ENCODE peak calls at places on chromosomes 13 and 19, in four cellular contexts. U, B, D and T are unnamed samples. For H3K4me1, the result is how much of the 10 kb centered on the place peaks cover.

GRCh38 chr13:75410207-75410606 is 71.8 kb downstream of the TBC1D4 start:
- DNase-seq in U (peak), B (no peak), D (no peak), T (no peak)

GRCh38 chr13:33125821-33126570 is 109.8 kb downstream of the KL start:
- DNase-seq in U (peak), B (peak), D (peak), T (peak)

GRCh38 chr13:36344173-36344572 is 2.0 kb downstream of the SPART start:
- DNase-seq in U (no peak), B (no peak), D (no peak), T (no peak)

GRCh38 chr13:114119196-114119595 is 13.2 kb downstream of the RASA3 start:
- DNase-seq in U (peak), B (no peak), D (no peak), T (no peak)

GRCh38 chr13:44805623-44806022 is 183.6 kb downstream of the NUFIP1 start:
- DNase-seq in U (no peak), B (no peak), D (no peak), T (no peak)

GRCh38 chr19:19595171-19595701 is 23.3 kb downstream of the PBX4 start:
- DNase-seq in U (no peak), B (no peak), D (no peak), T (no peak)

GRCh38 chr13:19781526-19781925 is 1.2 kb downstream of the PSPC1 start:
- DNase-seq in U (no peak), B (no peak), D (no peak), T (no peak)

GRCh38 chr13:76885203-76886004 is 801 bp downstream of the KCTD12 start:
- DNase-seq in U (peak), B (peak), D (no peak), T (peak)

GRCh38 chr19:55591555-55591954 is 7.8 kb downstream of the FIZ1 start:
- DNase-seq in U (no peak), B (no peak), D (no peak), T (no peak)

GRCh38 chr19:38425810-38426466 is at the start of gene RASGRP4:
- DNase-seq in U (peak), B (no peak), D (no peak), T (peak)
- H3K4me3 ChIP-seq in U (no peak), B (no peak), D (no peak), T (peak)

GRCh38 chr19:50710612-50711011 is 9.0 kb downstream of the SHANK1 start:
- DNase-seq in U (no peak), B (no peak), D (no peak), T (no peak)

GRCh38 chr19:50708179-50708879 is 11.3 kb downstream of the SHANK1 start:
- DNase-seq in U (no peak), B (no peak), D (no peak), T (no peak)

GRCh38 chr19:50711805-50712204 is 7.8 kb downstream of the SHANK1 start:
- DNase-seq in U (no peak), B (no peak), D (no peak), T (no peak)

GRCh38 chr19:50711196-50711595 is 8.4 kb downstream of the SHANK1 start:
- DNase-seq in U (no peak), B (no peak), D (no peak), T (no peak)

DNA sequence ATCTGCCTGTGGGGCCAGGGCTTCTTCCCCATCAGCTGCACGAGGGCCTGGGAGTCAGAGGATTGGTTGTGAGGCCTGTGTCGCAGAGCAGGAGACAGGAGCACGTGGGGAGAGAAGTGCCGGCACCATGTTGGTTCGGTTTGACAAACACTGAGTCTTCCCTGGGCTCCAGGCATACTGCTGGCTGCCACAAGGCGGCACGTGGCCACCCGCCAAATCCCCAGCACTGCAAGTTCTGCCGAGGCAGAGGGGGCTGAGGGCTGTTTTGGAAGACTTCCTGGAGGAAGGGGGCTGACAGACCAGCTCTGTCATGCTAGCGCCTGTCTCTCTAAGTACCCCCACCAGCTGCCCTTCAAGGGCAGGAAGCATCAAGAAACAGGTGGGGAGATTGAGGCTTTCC is 9.5 kb downstream of the SHANK1 start:
- DNase-seq in U (no peak), B (peak), D (no peak), T (no peak)
- TF ChIP-seq CTCF in U (no peak), B (peak), D (no peak), T (no peak)

DNA sequence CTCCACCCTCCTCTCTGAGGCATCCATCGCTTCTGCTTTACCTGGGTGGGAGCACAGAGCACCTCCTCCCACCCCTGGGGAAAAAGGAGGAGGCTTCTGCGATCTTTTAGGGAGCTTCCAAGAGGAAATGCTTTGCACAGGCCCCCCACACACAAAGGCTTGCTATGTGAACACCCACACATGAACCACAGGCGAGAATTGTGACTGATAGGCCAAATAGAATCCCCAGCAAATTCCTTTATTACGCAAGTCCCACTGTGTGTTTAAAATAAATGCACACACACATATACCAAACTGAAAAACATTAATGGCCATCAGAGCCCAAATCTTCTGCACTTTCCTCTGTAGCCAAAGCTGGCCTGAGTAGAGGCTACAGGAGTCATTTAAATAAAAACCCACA is 50.6 kb downstream of the HSPH1 start:
- DNase-seq in U (no peak), B (no peak), D (no peak), T (no peak)
- H3K4me1 ChIP-seq in U (under half), B (under half), D (under half), T (under half)

GRCh38 chr19:3625996-3626472 is 556 bp downstream of the CACTIN start:
- DNase-seq in U (no peak), B (no peak), D (no peak), T (no peak)

GRCh38 chr19:3626473-3627350 is at the start of gene CACTIN:
- DNase-seq in U (peak), B (peak), D (peak), T (peak)

GRCh38 chr19:3631053-3631861 is 4.7 kb upstream of the CACTIN start:
- DNase-seq in U (no peak), B (no peak), D (no peak), T (no peak)

GRCh38 chr19:3623716-3624115 is 2.9 kb downstream of the CACTIN start:
- DNase-seq in U (no peak), B (no peak), D (no peak), T (no peak)

DNA sequence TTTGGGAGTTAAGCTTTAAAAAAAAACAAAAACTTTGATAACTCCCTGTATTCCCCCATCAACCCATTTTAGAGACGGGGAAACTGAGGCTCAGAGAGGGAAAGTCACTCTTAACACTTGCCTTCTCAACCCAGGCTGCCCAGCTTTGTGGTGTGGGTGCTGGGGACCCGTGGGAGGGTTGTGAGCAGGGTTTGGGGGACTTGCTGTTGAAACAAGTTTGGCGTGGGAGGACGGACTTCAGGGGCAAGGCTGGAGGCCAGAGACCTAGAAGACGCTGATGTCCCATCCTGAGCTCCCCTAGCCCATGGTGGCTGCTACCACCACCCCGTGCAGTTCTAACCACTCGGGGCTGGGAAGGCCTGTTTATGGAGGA is 747 bp upstream of the CACTIN start:
- DNase-seq in U (no peak), B (no peak), D (no peak), T (no peak)
- H3K4me3 ChIP-seq in U (no peak), B (no peak), D (peak), T (peak)

GRCh38 chr19:44697670-44698034 is 1.3 kb upstream of the CEACAM16 start:
- DNase-seq in U (no peak), B (no peak), D (no peak), T (no peak)

GRCh38 chr19:44696939-44697669 is 1.8 kb upstream of the CEACAM16 start:
- DNase-seq in U (no peak), B (no peak), D (no peak), T (no peak)

GRCh38 chr19:44692379-44692721 is 6.6 kb upstream of the CEACAM16 start:
- DNase-seq in U (no peak), B (no peak), D (no peak), T (no peak)

GRCh38 chr19:44690131-44690440 is 8.9 kb upstream of the CEACAM16 start:
- DNase-seq in U (no peak), B (no peak), D (no peak), T (no peak)

GRCh38 chr19:44694184-44694579 is 4.8 kb upstream of the CEACAM16 start:
- DNase-seq in U (no peak), B (no peak), D (no peak), T (no peak)
- TF ChIP-seq CTCF in U (no peak), B (peak), D (no peak), T (no peak)

GRCh38 chr13:110398564-110399507 is 91.8 kb downstream of the COL4A2 start:
- DNase-seq in U (no peak), B (no peak), D (no peak), T (no peak)
- H3K4me1 ChIP-seq in U (half or more), B (under half), D (under half), T (half or more)

GRCh38 chr13:99355267-99356215 is 48.3 kb upstream of the GPR183 start:
- DNase-seq in U (no peak), B (no peak), D (no peak), T (no peak)

GRCh38 chr13:99357920-99358319 is 50.7 kb upstream of the GPR183 start:
- DNase-seq in U (no peak), B (no peak), D (no peak), T (no peak)

GRCh38 chr13:99356216-99357089 is 49.3 kb upstream of the GPR183 start:
- DNase-seq in U (peak), B (no peak), D (no peak), T (no peak)

GRCh38 chr13:99359493-99359892 is 52.3 kb upstream of the GPR183 start:
- DNase-seq in U (no peak), B (no peak), D (no peak), T (no peak)

DNA sequence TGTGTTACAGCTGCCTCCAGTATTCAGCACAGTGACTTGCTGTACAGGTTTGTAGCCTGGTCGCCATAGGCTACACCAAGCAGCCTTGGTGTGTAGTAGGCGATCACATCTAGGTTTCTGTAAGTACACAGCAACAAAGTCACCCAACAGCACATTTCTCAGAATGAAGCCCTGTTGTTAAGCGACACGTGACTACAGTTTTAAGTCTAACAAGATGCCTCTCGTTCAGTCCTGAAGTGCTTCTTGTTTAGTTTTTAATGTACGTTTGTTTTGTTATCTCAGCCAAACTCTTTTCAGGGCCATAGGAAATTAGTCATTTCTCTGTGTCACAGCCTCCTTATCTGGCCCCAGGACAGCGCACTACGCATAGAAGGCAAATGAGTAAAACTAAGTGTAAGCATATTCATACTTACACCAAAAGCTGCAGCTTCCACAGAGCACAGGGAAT is 50.0 kb upstream of the GPR183 start:
- DNase-seq in U (no peak), B (no peak), D (no peak), T (no peak)
- H3K4me3 ChIP-seq in U (no peak), B (no peak), D (no peak), T (no peak)